ENCODE peak calls at places on chromosomes 5 and 9, in nine cellular contexts. H is A549, L is GM12891, U is upper lobe of left lung, G is IMR-90, R is heart left ventricle, T is spleen, V is prostate gland, Y is breast epithelium. S is an unnamed sample.

GRCh38 chr9:14417230-14417629 is 103.3 kb upstream of the NFIB start:
- DNase-seq in Y (no peak), R (no peak), H (no peak), T (no peak), U (no peak), G (peak; percentile 45), V (no peak), L (no peak), S (no peak)

GRCh38 chr5:5145651-5146529 is 5.8 kb downstream of the ADAMTS16 start:
- DNase-seq in V (no peak), Y (no peak), L (no peak), R (no peak), T (no peak), H (peak; percentile 67), U (no peak), G (peak; percentile 33), S (peak; percentile 78)

GRCh38 chr9:30996761-30997160 is 1387.7 kb upstream of the ACO1 start:
- DNase-seq in G (no peak), Y (no peak), H (no peak), R (no peak), U (no peak), V (no peak), T (no peak), L (no peak), S (no peak)

GRCh38 chr5:152462021-152462721 is 57.1 kb upstream of the NMUR2 start:
- DNase-seq in L (peak; percentile 7), Y (no peak), T (no peak), G (no peak), U (no peak), H (peak; percentile 45), V (no peak), R (no peak), S (no peak)

GRCh38 chr5:165185726-165186125 is 1680.3 kb downstream of the MAT2B start:
- DNase-seq in H (no peak), T (no peak), R (no peak), L (no peak), Y (no peak), V (no peak), U (no peak), G (no peak), S (no peak)

GRCh38 chr9:93865245-93865644 is 89.9 kb downstream of the BARX1 start:
- DNase-seq in H (no peak), U (peak; percentile 33), T (no peak), R (no peak), V (no peak), Y (no peak), G (no peak), L (no peak), S (no peak)

GRCh38 chr9:15509931-15510788 is 610 bp downstream of the PSIP1 start:
- DNase-seq in G (no peak), R (peak; percentile 45), U (peak; percentile 87), V (peak; percentile 8), T (peak; percentile 91), L (peak; percentile 61), H (peak; percentile 20), Y (no peak), S (peak; percentile 31)

GRCh38 chr9:26975728-26976707 is 19.8 kb downstream of the IFT74 start:
- DNase-seq in T (no peak), U (no peak), H (peak; percentile 72), R (peak; percentile 30), Y (no peak), V (no peak), L (no peak), G (peak; percentile 46), S (no peak)

GRCh38 chr5:145797336-145797735 is 37.8 kb downstream of the PRELID2 start:
- DNase-seq in T (no peak), R (no peak), L (no peak), U (no peak), G (peak; percentile 59), V (no peak), H (no peak), Y (no peak), S (no peak)

DNA sequence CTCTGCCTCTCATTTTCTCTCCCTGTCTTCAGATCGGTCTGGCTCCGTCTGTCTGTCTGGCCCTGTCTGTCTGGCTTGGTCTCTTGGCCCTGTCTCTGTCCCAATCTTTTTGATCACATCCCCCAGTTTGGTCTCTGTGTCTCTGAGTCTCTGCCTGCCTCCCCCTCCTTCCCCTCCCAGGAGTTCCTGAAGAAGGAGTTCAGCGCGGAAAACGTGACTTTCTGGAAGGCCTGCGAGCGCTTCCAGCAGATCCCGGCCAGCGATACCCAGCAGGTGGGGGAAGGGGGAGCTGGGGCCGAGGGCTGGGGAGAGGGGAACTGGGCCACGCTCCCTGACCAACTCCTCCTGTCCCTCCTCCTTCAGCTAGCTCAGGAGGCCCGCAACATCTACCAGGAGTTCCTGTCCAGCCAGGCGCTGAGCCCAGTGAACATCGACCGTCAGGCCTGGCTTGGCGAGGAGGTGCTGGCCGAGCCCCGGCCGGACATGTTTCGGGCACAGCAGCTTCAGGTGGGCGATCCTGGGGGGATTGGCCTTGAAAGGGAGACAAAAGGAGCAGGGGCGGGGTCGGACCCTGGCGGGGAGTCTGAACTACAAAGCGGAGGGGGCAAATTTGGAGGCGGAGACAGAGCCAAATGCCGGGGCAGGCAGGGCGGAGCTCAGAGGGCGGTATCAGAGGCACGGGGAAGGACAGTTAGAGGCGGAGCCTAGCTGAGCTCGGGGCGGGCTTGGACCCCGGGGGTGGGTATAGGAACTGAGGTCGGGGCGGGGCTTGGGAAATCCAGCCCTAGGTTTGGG is 9.0 kb downstream of the RGS14 start:
- DNase-seq in H (no peak), V (peak; percentile 92), Y (peak; percentile 93), L (no peak), G (peak; percentile 68), U (peak; percentile 91), R (peak; percentile 92), T (peak; percentile 86), S (no peak)
- TF ChIP-seq POLR2A in H (no peak), V (peak; percentile 49), Y (no peak), L (no peak), G (no peak), U (peak; percentile 36), R (no peak), T (no peak), S (no peak)

DNA sequence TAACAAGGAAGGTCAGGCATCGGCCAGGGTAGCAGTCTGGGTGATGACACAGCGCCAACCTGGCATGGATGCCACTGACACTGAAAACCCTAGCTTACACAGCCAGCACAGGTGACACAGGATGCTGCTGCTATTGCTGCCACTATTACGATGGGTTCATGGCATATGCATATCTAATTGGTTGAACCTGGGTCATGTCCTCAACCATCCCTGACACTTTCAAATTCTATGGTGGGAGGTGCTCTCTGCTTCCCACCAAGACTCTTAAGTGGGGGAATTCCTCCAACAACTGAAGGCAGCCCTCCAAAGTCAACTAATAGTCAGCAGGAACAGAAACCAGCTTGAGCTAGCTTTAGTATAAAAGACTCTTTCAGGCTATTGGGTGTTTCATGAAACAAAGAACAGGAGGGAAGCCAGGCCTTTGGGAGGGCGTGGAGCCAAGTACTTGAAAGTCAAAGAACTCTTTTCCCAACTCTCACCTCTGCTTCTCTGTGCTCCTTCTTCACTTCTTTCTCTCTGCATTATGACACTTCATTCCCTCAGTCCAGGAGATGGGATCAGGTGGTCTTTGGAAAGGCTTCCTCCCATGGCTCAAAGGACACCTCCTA is 21.3 kb downstream of the PTTG1 start:
- DNase-seq in T (no peak), H (no peak), G (no peak), U (no peak), Y (no peak), R (no peak), V (no peak), L (no peak), S (no peak)
- TF ChIP-seq POLR2A in T (no peak), H (no peak), G (no peak), U (no peak), Y (no peak), R (no peak), V (no peak), L (no peak), S (no peak)

DNA sequence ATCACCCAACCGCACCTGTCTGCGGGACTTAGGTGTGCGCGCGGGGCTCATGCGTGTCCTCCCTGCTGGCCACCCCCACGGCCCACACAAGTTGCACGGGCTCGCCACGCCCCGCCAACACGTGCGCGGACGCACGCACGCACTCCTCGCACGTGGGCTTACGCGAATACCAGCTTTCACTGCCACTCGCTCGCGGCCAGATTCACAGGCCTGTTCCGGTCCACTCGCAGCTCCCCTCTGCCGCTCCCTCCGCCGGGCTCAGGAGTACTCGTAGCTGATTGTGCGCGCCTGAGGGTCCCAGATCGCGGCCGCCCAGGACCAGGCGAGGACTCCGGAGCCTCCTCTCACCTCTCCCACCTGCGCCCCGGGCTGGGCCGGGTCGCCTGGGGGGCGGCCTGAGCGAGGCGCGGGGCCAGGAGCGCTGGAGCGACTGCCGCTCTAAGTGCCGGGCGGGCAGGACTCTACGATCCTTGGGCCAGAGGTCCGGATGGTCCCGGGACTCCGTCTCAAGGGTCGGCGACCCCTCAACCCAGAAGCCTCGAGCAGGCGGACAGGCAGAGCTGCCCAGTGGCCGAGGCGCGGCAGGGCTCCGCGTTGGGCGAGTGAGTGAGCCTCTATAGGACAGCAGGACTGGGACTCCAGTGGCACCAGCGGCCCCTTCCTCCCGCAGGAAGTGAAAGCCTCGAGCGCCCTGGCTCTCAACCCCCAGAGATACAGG is 3.4 kb downstream of the PCDHGC5 start:
- DNase-seq in T (peak; percentile 79), G (no peak), L (no peak), Y (no peak), H (no peak), U (peak; percentile 87), V (no peak), R (no peak), S (no peak)
- TF ChIP-seq POLR2A in T (no peak), G (no peak), L (no peak), Y (no peak), H (no peak), U (no peak), V (no peak), R (no peak), S (no peak)

DNA sequence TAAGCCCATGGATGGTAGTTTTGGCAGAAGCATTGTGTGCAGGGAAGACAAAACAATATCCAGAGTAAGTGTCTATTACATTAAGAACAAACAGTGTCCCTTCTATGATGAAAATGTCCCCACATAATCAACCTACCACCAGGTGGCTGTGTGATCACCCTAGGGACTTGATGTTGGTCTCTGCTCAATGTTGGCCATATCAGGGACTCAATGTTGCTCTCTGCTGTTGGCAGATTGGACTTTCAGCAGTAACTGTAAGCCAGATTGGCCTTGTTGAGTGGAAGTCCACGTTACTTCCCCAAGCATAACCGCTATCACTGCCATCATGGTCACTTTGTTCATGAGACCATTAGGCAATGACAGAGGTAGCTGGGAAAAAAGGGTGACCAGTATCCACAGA is 52.8 kb upstream of the PRSS3 start:
- DNase-seq in G (no peak), Y (no peak), H (peak; percentile 66), T (no peak), L (no peak), R (no peak), U (no peak), V (no peak), S (no peak)
- TF ChIP-seq POLR2A in G (no peak), Y (no peak), H (no peak), T (no peak), L (no peak), R (no peak), U (no peak), V (no peak), S (no peak)

S was measured in H54.